ENCODE peak calls at places on chromosomes 6 and 20, in nine cellular contexts. One of them, this sample, is unnamed.

GRCh38 chr6:88119769-88120168 is 46.4 kb downstream of the CNR1 start:
- DNase-seq in HS-27A: no peak
- DNase-seq in fibroblast of pulmonary artery: peak
- DNase-seq in AG04450: no peak
- DNase-seq in activated effector memory CD4-positive, alpha-beta T cell treated with anti-CD3 and anti-CD28 coated beads, Interleukin-2, amount 50 U/mL, for 16 hours: no peak
- DNase-seq in OCI-LY7: peak
- DNase-seq in T-helper 17 cell: no peak
- DNase-seq in left cardiac atrium: no peak
- DNase-seq in NCI-H2081 treated with DMSO at 0.1 percent for 48 hours: no peak
- DNase-seq in this sample: no peak

GRCh38 chr6:26199057-26199772 is 112.0 kb downstream of the HFE start:
- DNase-seq in T-helper 17 cell: peak
- DNase-seq in fibroblast of pulmonary artery: peak
- DNase-seq in OCI-LY7: peak
- DNase-seq in AG04450: peak
- DNase-seq in left cardiac atrium: peak
- DNase-seq in NCI-H2081 treated with DMSO at 0.1 percent for 48 hours: peak
- DNase-seq in activated effector memory CD4-positive, alpha-beta T cell treated with anti-CD3 and anti-CD28 coated beads, Interleukin-2, amount 50 U/mL, for 16 hours: peak
- DNase-seq in HS-27A: peak
- DNase-seq in this sample: peak

GRCh38 chr6:127956260-127956888 is 55.5 kb upstream of the THEMIS start:
- DNase-seq in HS-27A: peak
- DNase-seq in fibroblast of pulmonary artery: peak
- DNase-seq in activated effector memory CD4-positive, alpha-beta T cell treated with anti-CD3 and anti-CD28 coated beads, Interleukin-2, amount 50 U/mL, for 16 hours: no peak
- DNase-seq in T-helper 17 cell: no peak
- DNase-seq in left cardiac atrium: no peak
- DNase-seq in OCI-LY7: no peak
- DNase-seq in NCI-H2081 treated with DMSO at 0.1 percent for 48 hours: no peak
- DNase-seq in AG04450: no peak
- DNase-seq in this sample: no peak

GRCh38 chr20:50149481-50150254 is 3.9 kb downstream of the PEDS1 start:
- DNase-seq in left cardiac atrium: no peak
- DNase-seq in T-helper 17 cell: no peak
- DNase-seq in AG04450: no peak
- DNase-seq in HS-27A: no peak
- DNase-seq in activated effector memory CD4-positive, alpha-beta T cell treated with anti-CD3 and anti-CD28 coated beads, Interleukin-2, amount 50 U/mL, for 16 hours: no peak
- DNase-seq in OCI-LY7: no peak
- DNase-seq in fibroblast of pulmonary artery: no peak
- DNase-seq in NCI-H2081 treated with DMSO at 0.1 percent for 48 hours: no peak
- DNase-seq in this sample: no peak

GRCh38 chr6:142838821-142839685 is 105.9 kb downstream of the HIVEP2 start:
- DNase-seq in AG04450: no peak
- DNase-seq in left cardiac atrium: no peak
- DNase-seq in OCI-LY7: no peak
- DNase-seq in fibroblast of pulmonary artery: no peak
- DNase-seq in T-helper 17 cell: no peak
- DNase-seq in HS-27A: no peak
- DNase-seq in NCI-H2081 treated with DMSO at 0.1 percent for 48 hours: no peak
- DNase-seq in activated effector memory CD4-positive, alpha-beta T cell treated with anti-CD3 and anti-CD28 coated beads, Interleukin-2, amount 50 U/mL, for 16 hours: no peak
- DNase-seq in this sample: no peak

GRCh38 chr6:33688006-33688405 is 23.5 kb downstream of the UQCC2 start:
- DNase-seq in left cardiac atrium: no peak
- DNase-seq in activated effector memory CD4-positive, alpha-beta T cell treated with anti-CD3 and anti-CD28 coated beads, Interleukin-2, amount 50 U/mL, for 16 hours: no peak
- DNase-seq in HS-27A: no peak
- DNase-seq in NCI-H2081 treated with DMSO at 0.1 percent for 48 hours: no peak
- DNase-seq in OCI-LY7: no peak
- DNase-seq in T-helper 17 cell: no peak
- DNase-seq in AG04450: no peak
- DNase-seq in fibroblast of pulmonary artery: no peak
- DNase-seq in this sample: no peak

GRCh38 chr20:46060301-46060881 is 29.4 kb downstream of the NCOA5 start:
- DNase-seq in AG04450: no peak
- DNase-seq in OCI-LY7: peak
- DNase-seq in activated effector memory CD4-positive, alpha-beta T cell treated with anti-CD3 and anti-CD28 coated beads, Interleukin-2, amount 50 U/mL, for 16 hours: no peak
- DNase-seq in T-helper 17 cell: no peak
- DNase-seq in HS-27A: no peak
- DNase-seq in left cardiac atrium: no peak
- DNase-seq in NCI-H2081 treated with DMSO at 0.1 percent for 48 hours: peak
- DNase-seq in fibroblast of pulmonary artery: peak
- DNase-seq in this sample: no peak

GRCh38 chr6:117906454-117906904 is 585 bp upstream of the SLC35F1 start:
- DNase-seq in left cardiac atrium: no peak
- DNase-seq in activated effector memory CD4-positive, alpha-beta T cell treated with anti-CD3 and anti-CD28 coated beads, Interleukin-2, amount 50 U/mL, for 16 hours: no peak
- DNase-seq in T-helper 17 cell: no peak
- DNase-seq in OCI-LY7: no peak
- DNase-seq in HS-27A: no peak
- DNase-seq in fibroblast of pulmonary artery: no peak
- DNase-seq in AG04450: no peak
- DNase-seq in NCI-H2081 treated with DMSO at 0.1 percent for 48 hours: no peak
- DNase-seq in this sample: no peak

GRCh38 chr6:151379933-151380847 is 11.2 kb downstream of the ZBTB2 start:
- DNase-seq in activated effector memory CD4-positive, alpha-beta T cell treated with anti-CD3 and anti-CD28 coated beads, Interleukin-2, amount 50 U/mL, for 16 hours: no peak
- DNase-seq in HS-27A: no peak
- DNase-seq in NCI-H2081 treated with DMSO at 0.1 percent for 48 hours: no peak
- DNase-seq in fibroblast of pulmonary artery: no peak
- DNase-seq in AG04450: no peak
- DNase-seq in OCI-LY7: no peak
- DNase-seq in left cardiac atrium: no peak
- DNase-seq in T-helper 17 cell: no peak
- DNase-seq in this sample: no peak

GRCh38 chr6:145028144-145028818 is 707.0 kb downstream of the EPM2A start:
- DNase-seq in activated effector memory CD4-positive, alpha-beta T cell treated with anti-CD3 and anti-CD28 coated beads, Interleukin-2, amount 50 U/mL, for 16 hours: no peak
- DNase-seq in NCI-H2081 treated with DMSO at 0.1 percent for 48 hours: peak
- DNase-seq in fibroblast of pulmonary artery: peak
- DNase-seq in T-helper 17 cell: no peak
- DNase-seq in AG04450: no peak
- DNase-seq in HS-27A: no peak
- DNase-seq in left cardiac atrium: no peak
- DNase-seq in OCI-LY7: peak
- DNase-seq in this sample: no peak

GRCh38 chr20:63741354-63741675 is 1.7 kb downstream of the SLC2A4RG start:
- DNase-seq in T-helper 17 cell: no peak
- DNase-seq in OCI-LY7: no peak
- DNase-seq in activated effector memory CD4-positive, alpha-beta T cell treated with anti-CD3 and anti-CD28 coated beads, Interleukin-2, amount 50 U/mL, for 16 hours: peak
- DNase-seq in HS-27A: no peak
- DNase-seq in NCI-H2081 treated with DMSO at 0.1 percent for 48 hours: no peak
- DNase-seq in AG04450: no peak
- DNase-seq in fibroblast of pulmonary artery: no peak
- DNase-seq in left cardiac atrium: no peak
- DNase-seq in this sample: no peak

GRCh38 chr20:39885975-39886649 is 802.9 kb downstream of the MAFB start:
- DNase-seq in NCI-H2081 treated with DMSO at 0.1 percent for 48 hours: no peak
- DNase-seq in HS-27A: peak
- DNase-seq in fibroblast of pulmonary artery: peak
- DNase-seq in AG04450: peak
- DNase-seq in left cardiac atrium: peak
- DNase-seq in activated effector memory CD4-positive, alpha-beta T cell treated with anti-CD3 and anti-CD28 coated beads, Interleukin-2, amount 50 U/mL, for 16 hours: no peak
- DNase-seq in OCI-LY7: peak
- DNase-seq in T-helper 17 cell: no peak
- DNase-seq in this sample: peak

GRCh38 chr20:433300-433975 is 25.3 kb downstream of the RBCK1 start:
- DNase-seq in AG04450: no peak
- DNase-seq in T-helper 17 cell: no peak
- DNase-seq in OCI-LY7: no peak
- DNase-seq in activated effector memory CD4-positive, alpha-beta T cell treated with anti-CD3 and anti-CD28 coated beads, Interleukin-2, amount 50 U/mL, for 16 hours: peak
- DNase-seq in HS-27A: no peak
- DNase-seq in fibroblast of pulmonary artery: no peak
- DNase-seq in NCI-H2081 treated with DMSO at 0.1 percent for 48 hours: no peak
- DNase-seq in left cardiac atrium: no peak
- DNase-seq in this sample: no peak

GRCh38 chr20:36447101-36447500 is 94.2 kb upstream of the MYL9 start:
- DNase-seq in fibroblast of pulmonary artery: no peak
- DNase-seq in HS-27A: no peak
- DNase-seq in NCI-H2081 treated with DMSO at 0.1 percent for 48 hours: no peak
- DNase-seq in activated effector memory CD4-positive, alpha-beta T cell treated with anti-CD3 and anti-CD28 coated beads, Interleukin-2, amount 50 U/mL, for 16 hours: no peak
- DNase-seq in left cardiac atrium: no peak
- DNase-seq in OCI-LY7: no peak
- DNase-seq in AG04450: no peak
- DNase-seq in T-helper 17 cell: no peak
- DNase-seq in this sample: no peak

GRCh38 chr6:136790411-136791295 is 1.6 kb downstream of the MAP3K5 start:
- DNase-seq in NCI-H2081 treated with DMSO at 0.1 percent for 48 hours: no peak
- DNase-seq in left cardiac atrium: no peak
- DNase-seq in HS-27A: no peak
- DNase-seq in activated effector memory CD4-positive, alpha-beta T cell treated with anti-CD3 and anti-CD28 coated beads, Interleukin-2, amount 50 U/mL, for 16 hours: no peak
- DNase-seq in T-helper 17 cell: no peak
- DNase-seq in AG04450: no peak
- DNase-seq in fibroblast of pulmonary artery: no peak
- DNase-seq in OCI-LY7: no peak
- DNase-seq in this sample: no peak

GRCh38 chr6:33704215-33704817 is 7.2 kb downstream of the UQCC2 start:
- DNase-seq in AG04450: no peak
- DNase-seq in fibroblast of pulmonary artery: no peak
- DNase-seq in NCI-H2081 treated with DMSO at 0.1 percent for 48 hours: no peak
- DNase-seq in left cardiac atrium: no peak
- DNase-seq in T-helper 17 cell: no peak
- DNase-seq in OCI-LY7: no peak
- DNase-seq in activated effector memory CD4-positive, alpha-beta T cell treated with anti-CD3 and anti-CD28 coated beads, Interleukin-2, amount 50 U/mL, for 16 hours: no peak
- DNase-seq in HS-27A: no peak
- DNase-seq in this sample: peak

GRCh38 chr20:51373713-51374481 is 168.6 kb downstream of the NFATC2 start:
- DNase-seq in OCI-LY7: no peak
- DNase-seq in T-helper 17 cell: no peak
- DNase-seq in HS-27A: no peak
- DNase-seq in AG04450: no peak
- DNase-seq in NCI-H2081 treated with DMSO at 0.1 percent for 48 hours: no peak
- DNase-seq in left cardiac atrium: peak
- DNase-seq in activated effector memory CD4-positive, alpha-beta T cell treated with anti-CD3 and anti-CD28 coated beads, Interleukin-2, amount 50 U/mL, for 16 hours: no peak
- DNase-seq in fibroblast of pulmonary artery: peak
- DNase-seq in this sample: no peak

GRCh38 chr20:50516180-50516934 is 6.2 kb downstream of the PTPN1 start:
- DNase-seq in left cardiac atrium: no peak
- DNase-seq in AG04450: no peak
- DNase-seq in OCI-LY7: peak
- DNase-seq in activated effector memory CD4-positive, alpha-beta T cell treated with anti-CD3 and anti-CD28 coated beads, Interleukin-2, amount 50 U/mL, for 16 hours: no peak
- DNase-seq in T-helper 17 cell: no peak
- DNase-seq in fibroblast of pulmonary artery: no peak
- DNase-seq in HS-27A: no peak
- DNase-seq in NCI-H2081 treated with DMSO at 0.1 percent for 48 hours: no peak
- DNase-seq in this sample: no peak

This sample was measured in lower lobe of right lung.